ENCODE peak calls at places on chromosome 6, in six cellular contexts. Y is HFFc6; R is NCI-H69; P is lung microvascular endothelial cell; W is activated CD8-positive, alpha-beta memory T cell treated with anti-CD3 and anti-CD28 coated beads for 24 hours; U is activated naive CD8-positive, alpha-beta T cell treated with anti-CD3 and anti-CD28 coated beads, Interleukin-2, amount 50 U/mL, for 24 hours. X is an unnamed sample.

GRCh38 chr6:84825461-84825860 is 61.1 kb upstream of the TBX18 start:
- DNase-seq in U (no peak), P (peak), R (no peak), W (no peak), Y (no peak), X (no peak)

GRCh38 chr6:138897031-138897430 is 91.0 kb downstream of the REPS1 start:
- DNase-seq in Y (no peak), W (no peak), R (no peak), U (no peak), P (no peak), X (no peak)

GRCh38 chr6:159884720-159885119 is 6.1 kb upstream of the MAS1 start:
- DNase-seq in W (no peak), P (no peak), U (no peak), Y (no peak), R (no peak), X (no peak)

GRCh38 chr6:143535189-143535614 is 23.7 kb upstream of the FUCA2 start:
- DNase-seq in R (no peak), P (no peak), Y (no peak), U (no peak), W (no peak), X (no peak)

GRCh38 chr6:754202-754601 is 61.3 kb upstream of the EXOC2 start:
- DNase-seq in R (no peak), W (no peak), P (no peak), U (no peak), Y (no peak), X (no peak)

GRCh38 chr6:130282234-130282995 is 59.7 kb upstream of the SAMD3 start:
- DNase-seq in W (no peak), P (peak), Y (peak), R (no peak), U (no peak), X (no peak)

GRCh38 chr6:133240511-133241087 is 558 bp upstream of the EYA4 start:
- DNase-seq in U (no peak), Y (no peak), R (no peak), W (no peak), P (no peak), X (no peak)

GRCh38 chr6:56594699-56595098 is 48.0 kb downstream of the DST start:
- DNase-seq in Y (no peak), U (no peak), R (peak), W (no peak), P (peak), X (no peak)

GRCh38 chr6:17871169-17871479 is 116.3 kb downstream of the KIF13A start:
- DNase-seq in U (no peak), Y (no peak), W (no peak), P (no peak), R (no peak), X (no peak)

GRCh38 chr6:118525913-118526490 is 22.1 kb upstream of the PLN start:
- DNase-seq in Y (no peak), W (no peak), P (no peak), R (no peak), U (no peak), X (no peak)

GRCh38 chr6:47102331-47102730 is 60.2 kb upstream of the ADGRF1 start:
- DNase-seq in W (no peak), Y (no peak), R (no peak), U (no peak), P (no peak), X (no peak)

GRCh38 chr6:3466488-3467219 is 9.8 kb upstream of the SLC22A23 start:
- DNase-seq in U (no peak), W (no peak), R (no peak), P (no peak), Y (no peak), X (no peak)

GRCh38 chr6:17483391-17484016 is 90.1 kb downstream of the CAP2 start:
- DNase-seq in R (peak), W (no peak), P (no peak), Y (no peak), U (no peak), X (no peak)

GRCh38 chr6:36345681-36346417 is 9.2 kb upstream of the BNIP5 start:
- DNase-seq in W (no peak), R (peak), P (no peak), Y (no peak), U (no peak), X (no peak)

GRCh38 chr6:31711233-31711632 is 3.9 kb upstream of the LY6G6D start:
- DNase-seq in P (no peak), R (peak), Y (no peak), W (no peak), U (no peak), X (no peak)